ENCODE peak calls at places on chromosomes 6 and 20, in ten cellular contexts. E is GM20000, G is A549, C is esophagus squamous epithelium, A is endothelial cell, X is progenitor cell of endocrine pancreas, L is breast epithelium, V is lower lobe of right lung, K is fibroblast of mammary gland, U is fibroblast of pulmonary artery. O is an unnamed sample.

GRCh38 chr6:166617359-166617758 is 9.7 kb downstream of the RPS6KA2 start:
- DNase-seq in V (no peak), A (no peak), L (no peak), C (no peak), U (no peak), G (no peak), E (no peak), X (no peak), K (no peak), O (no peak)

GRCh38 chr6:104614394-104614793 is 245.3 kb downstream of the HACE1 start:
- DNase-seq in V (no peak), X (no peak), C (no peak), A (no peak), E (no peak), K (no peak), U (no peak), L (no peak), G (no peak), O (no peak)

GRCh38 chr6:124524821-124525220 is 437.4 kb upstream of the RNF217 start:
- DNase-seq in L (no peak), K (no peak), A (no peak), U (no peak), X (no peak), C (no peak), V (no peak), E (no peak), G (no peak), O (no peak)

GRCh38 chr20:56957737-56958553 is 308.5 kb downstream of the BMP7 start:
- DNase-seq in X (no peak), K (no peak), U (no peak), C (no peak), G (no peak), V (no peak), E (no peak), L (no peak), A (peak; percentile 28), O (peak; percentile 78)

GRCh38 chr6:133906050-133906449 is 17.1 kb downstream of the TCF21 start:
- DNase-seq in C (no peak), V (no peak), G (no peak), K (no peak), A (no peak), L (no peak), E (no peak), X (no peak), U (peak; percentile 34), O (no peak)

GRCh38 chr6:99446076-99446475 is 21.0 kb upstream of the PNISR start:
- DNase-seq in G (no peak), A (no peak), C (no peak), L (no peak), K (peak; percentile 14), U (no peak), V (no peak), E (no peak), X (no peak), O (no peak)

GRCh38 chr6:150981095-150981494 is 115.6 kb downstream of the MTHFD1L start:
- DNase-seq in E (peak; percentile 65), G (no peak), C (no peak), U (no peak), L (no peak), V (no peak), X (no peak), K (no peak), A (no peak), O (no peak)

GRCh38 chr6:11263185-11263817 is 30.8 kb upstream of the NEDD9 start:
- DNase-seq in C (no peak), K (peak; percentile 83), X (no peak), U (peak; percentile 91), G (peak; percentile 21), A (no peak), E (no peak), V (peak; percentile 73), L (peak; percentile 72), O (no peak)

DNA sequence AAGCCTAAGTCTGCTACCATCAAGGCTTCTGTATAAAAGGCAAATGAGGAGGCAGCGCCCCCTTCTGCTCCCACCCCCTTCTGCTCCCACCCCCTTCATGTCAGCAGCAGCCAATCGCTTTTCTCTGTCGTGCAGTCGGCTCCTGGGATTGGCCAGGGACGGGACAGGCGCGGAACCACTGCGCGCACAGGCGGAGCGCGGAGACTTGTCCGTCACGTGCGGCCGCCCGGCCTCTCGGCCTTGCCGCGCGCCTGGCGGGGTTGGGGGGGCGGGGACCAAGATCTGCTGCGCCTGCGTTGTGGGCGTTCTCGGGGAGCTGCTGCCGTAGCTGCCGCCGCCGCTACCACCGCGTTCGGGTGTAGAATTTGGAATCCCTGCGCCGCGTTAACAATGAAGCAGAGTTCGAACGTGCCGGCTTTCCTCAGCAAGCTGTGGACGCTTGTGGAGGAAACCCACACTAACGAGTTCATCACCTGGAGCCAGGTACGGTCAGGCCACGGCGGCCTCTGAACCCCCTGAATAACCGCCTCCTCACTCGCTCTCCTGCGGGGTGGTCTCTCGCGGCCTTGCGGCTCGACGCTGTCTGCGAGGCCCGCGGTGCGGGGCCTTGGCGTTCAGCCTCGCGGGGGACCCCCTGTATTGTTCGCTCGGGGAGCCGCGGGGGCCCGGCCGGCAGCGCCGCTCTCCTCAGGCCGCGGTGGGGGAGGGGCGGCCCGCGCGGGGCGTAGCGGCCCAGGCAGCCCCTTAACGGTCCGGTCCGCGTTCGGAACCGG is at the start of gene HSF2:
- DNase-seq in G (peak; percentile 79), E (peak; percentile 93), X (peak; percentile 89), U (peak; percentile 98), V (peak; percentile 97), A (peak; percentile 92), C (peak; percentile 76), L (peak; percentile 97), K (peak; percentile 98), O (peak; percentile 89)
- TF ChIP-seq CTCF in G (no peak), E (no peak), X (peak; percentile 46), U (peak; percentile 23), V (no peak), A (no peak), C (no peak), L (no peak), K (peak; percentile 14), O (no peak)

GRCh38 chr6:14280006-14280510 is 162.5 kb downstream of the CD83 start:
- DNase-seq in E (no peak), C (no peak), G (no peak), V (no peak), X (no peak), A (no peak), K (no peak), L (no peak), U (no peak), O (no peak)

GRCh38 chr6:14281831-14282230 is 164.3 kb downstream of the CD83 start:
- DNase-seq in G (no peak), V (no peak), K (no peak), C (no peak), L (no peak), E (no peak), U (no peak), X (no peak), A (no peak), O (no peak)

GRCh38 chr6:14282326-14282725 is 164.8 kb downstream of the CD83 start:
- DNase-seq in L (no peak), C (no peak), G (no peak), U (no peak), X (no peak), V (no peak), K (no peak), E (no peak), A (no peak), O (no peak)

GRCh38 chr6:14282854-14283505 is 165.4 kb downstream of the CD83 start:
- DNase-seq in E (no peak), A (no peak), X (no peak), U (no peak), G (no peak), V (no peak), K (no peak), L (no peak), C (no peak), O (no peak)

GRCh38 chr6:14280766-14281293 is 163.3 kb downstream of the CD83 start:
- DNase-seq in E (no peak), X (no peak), L (no peak), C (no peak), V (no peak), K (no peak), U (no peak), G (no peak), A (no peak), O (no peak)
- TF ChIP-seq CTCF in E (no peak), X (no peak), L (no peak), C (no peak), V (no peak), K (peak; percentile 4), U (no peak), G (no peak), A (no peak), O (no peak)

GRCh38 chr6:679282-679681 is 13.7 kb downstream of the EXOC2 start:
- DNase-seq in V (no peak), C (no peak), X (no peak), G (no peak), K (peak; percentile 38), L (no peak), A (no peak), E (no peak), U (no peak), O (no peak)

GRCh38 chr6:678515-678914 is 14.4 kb downstream of the EXOC2 start:
- DNase-seq in U (no peak), X (no peak), L (no peak), E (no peak), A (no peak), K (no peak), G (no peak), V (no peak), C (no peak), O (no peak)

GRCh38 chr6:680666-681374 is 12.1 kb downstream of the EXOC2 start:
- DNase-seq in V (no peak), K (no peak), X (no peak), A (no peak), U (no peak), C (no peak), G (no peak), L (no peak), E (no peak), O (no peak)

GRCh38 chr6:677919-678318 is 15.0 kb downstream of the EXOC2 start:
- DNase-seq in C (no peak), K (no peak), A (no peak), U (no peak), X (no peak), G (no peak), L (no peak), V (no peak), E (no peak), O (no peak)

DNA sequence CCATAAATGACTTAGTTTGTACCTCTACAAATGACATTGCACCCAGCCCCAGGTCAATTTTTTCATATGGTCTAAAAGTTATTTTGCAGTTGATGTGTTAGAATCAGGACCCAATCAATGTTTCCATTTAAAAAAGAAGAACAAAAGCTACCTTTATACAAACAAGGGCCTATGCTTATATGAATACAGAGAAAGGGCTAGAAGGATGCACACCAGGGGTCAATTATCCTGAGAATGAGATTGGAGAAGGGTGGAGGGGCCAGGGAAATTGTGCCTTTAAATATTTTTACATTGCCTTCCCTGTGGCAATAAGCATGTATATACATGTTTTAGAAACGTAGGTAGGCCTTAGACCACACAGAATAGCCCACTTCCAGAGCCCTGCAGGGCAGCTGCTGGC is 12.7 kb downstream of the EXOC2 start:
- DNase-seq in V (no peak), G (no peak), X (no peak), C (no peak), A (no peak), E (no peak), L (no peak), K (no peak), U (no peak), O (no peak)
- TF ChIP-seq CTCF in V (no peak), G (no peak), X (no peak), C (no peak), A (no peak), E (no peak), L (no peak), K (no peak), U (no peak), O (no peak)

GRCh38 chr6:157647261-157647915 is 175.7 kb upstream of the SNX9 start:
- DNase-seq in G (no peak), C (no peak), X (no peak), A (no peak), V (no peak), L (no peak), E (no peak), U (no peak), K (no peak), O (no peak)
- TF ChIP-seq CTCF in G (no peak), C (no peak), X (no peak), A (no peak), V (no peak), L (no peak), E (no peak), U (no peak), K (no peak), O (no peak)

O was measured in nephron progenitor cell.